ENCODE peak calls at places on chromosomes 3 and 15, in six cellular contexts. One of them, this sample, is unnamed.

GRCh38 chr3:11690863-11691833 is 47.4 kb upstream of the VGLL4 start:
- DNase-seq in cardiac fibroblast: peak
- DNase-seq in tibial nerve: no peak
- DNase-seq in astrocyte of the spinal cord: peak
- DNase-seq in cardiac muscle cell: no peak
- DNase-seq in AG04450: no peak
- DNase-seq in this sample: no peak

GRCh38 chr3:3447671-3448070 is 268.2 kb upstream of the CRBN start:
- DNase-seq in cardiac fibroblast: no peak
- DNase-seq in tibial nerve: no peak
- DNase-seq in AG04450: no peak
- DNase-seq in astrocyte of the spinal cord: no peak
- DNase-seq in cardiac muscle cell: no peak
- DNase-seq in this sample: peak

GRCh38 chr3:127817331-127817821 is 4.9 kb downstream of the MGLL start:
- DNase-seq in cardiac muscle cell: no peak
- DNase-seq in cardiac fibroblast: peak
- DNase-seq in tibial nerve: peak
- DNase-seq in astrocyte of the spinal cord: peak
- DNase-seq in AG04450: no peak
- DNase-seq in this sample: peak

GRCh38 chr15:21261965-21262850 is 178.1 kb downstream of the POTEB3 start:
- DNase-seq in AG04450: no peak
- DNase-seq in cardiac fibroblast: no peak
- DNase-seq in tibial nerve: no peak
- DNase-seq in astrocyte of the spinal cord: peak
- DNase-seq in cardiac muscle cell: no peak
- DNase-seq in this sample: no peak

GRCh38 chr15:88258021-88258641 is 1.6 kb upstream of the NTRK3 start:
- DNase-seq in astrocyte of the spinal cord: no peak
- DNase-seq in AG04450: no peak
- DNase-seq in cardiac fibroblast: no peak
- DNase-seq in tibial nerve: no peak
- DNase-seq in cardiac muscle cell: peak
- DNase-seq in this sample: peak

GRCh38 chr3:30114918-30115317 is 491.5 kb upstream of the TGFBR2 start:
- DNase-seq in cardiac muscle cell: no peak
- DNase-seq in cardiac fibroblast: no peak
- DNase-seq in AG04450: no peak
- DNase-seq in tibial nerve: no peak
- DNase-seq in astrocyte of the spinal cord: no peak
- DNase-seq in this sample: no peak

GRCh38 chr3:95798628-95799027 is 1015.8 kb upstream of the EPHA6 start:
- DNase-seq in cardiac muscle cell: no peak
- DNase-seq in cardiac fibroblast: peak
- DNase-seq in AG04450: no peak
- DNase-seq in astrocyte of the spinal cord: no peak
- DNase-seq in tibial nerve: no peak
- DNase-seq in this sample: no peak

GRCh38 chr3:58683001-58683845 is 16.6 kb upstream of the FAM3D start:
- DNase-seq in AG04450: no peak
- DNase-seq in astrocyte of the spinal cord: peak
- DNase-seq in cardiac muscle cell: no peak
- DNase-seq in tibial nerve: no peak
- DNase-seq in cardiac fibroblast: peak
- DNase-seq in this sample: no peak

GRCh38 chr15:41544650-41545015 is 576 bp upstream of the RPAP1 start:
- DNase-seq in astrocyte of the spinal cord: no peak
- DNase-seq in cardiac muscle cell: no peak
- DNase-seq in AG04450: no peak
- DNase-seq in cardiac fibroblast: no peak
- DNase-seq in tibial nerve: no peak
- DNase-seq in this sample: no peak

GRCh38 chr3:156705761-156706631 is 31.6 kb downstream of the TIPARP start:
- DNase-seq in cardiac muscle cell: no peak
- DNase-seq in cardiac fibroblast: no peak
- DNase-seq in astrocyte of the spinal cord: no peak
- DNase-seq in AG04450: no peak
- DNase-seq in tibial nerve: no peak
- DNase-seq in this sample: no peak

GRCh38 chr3:51796859-51797258 is 17.8 kb upstream of the IQCF6 start:
- DNase-seq in tibial nerve: no peak
- DNase-seq in AG04450: no peak
- DNase-seq in astrocyte of the spinal cord: no peak
- DNase-seq in cardiac muscle cell: no peak
- DNase-seq in cardiac fibroblast: peak
- DNase-seq in this sample: no peak

GRCh38 chr3:46663611-46664135 is 29.8 kb downstream of the ALS2CL start:
- DNase-seq in cardiac muscle cell: peak
- DNase-seq in tibial nerve: no peak
- DNase-seq in AG04450: no peak
- DNase-seq in cardiac fibroblast: no peak
- DNase-seq in astrocyte of the spinal cord: no peak
- DNase-seq in this sample: no peak

GRCh38 chr3:166498439-166498838 is 661.2 kb upstream of the BCHE start:
- DNase-seq in cardiac fibroblast: no peak
- DNase-seq in astrocyte of the spinal cord: no peak
- DNase-seq in cardiac muscle cell: no peak
- DNase-seq in tibial nerve: no peak
- DNase-seq in AG04450: no peak
- DNase-seq in this sample: no peak

GRCh38 chr3:71446260-71446659 is 137.3 kb downstream of the FOXP1 start:
- DNase-seq in astrocyte of the spinal cord: no peak
- DNase-seq in cardiac fibroblast: no peak
- DNase-seq in cardiac muscle cell: no peak
- DNase-seq in AG04450: no peak
- DNase-seq in tibial nerve: no peak
- DNase-seq in this sample: no peak

GRCh38 chr3:71443332-71443731 is 140.2 kb downstream of the FOXP1 start:
- DNase-seq in tibial nerve: no peak
- DNase-seq in astrocyte of the spinal cord: no peak
- DNase-seq in AG04450: no peak
- DNase-seq in cardiac muscle cell: no peak
- DNase-seq in cardiac fibroblast: no peak
- DNase-seq in this sample: no peak

GRCh38 chr3:71444861-71445259 is 138.7 kb downstream of the FOXP1 start:
- DNase-seq in AG04450: no peak
- DNase-seq in cardiac fibroblast: no peak
- DNase-seq in tibial nerve: no peak
- DNase-seq in astrocyte of the spinal cord: no peak
- DNase-seq in cardiac muscle cell: no peak
- DNase-seq in this sample: no peak

GRCh38 chr3:71442648-71443047 is 140.9 kb downstream of the FOXP1 start:
- DNase-seq in AG04450: no peak
- DNase-seq in cardiac fibroblast: no peak
- DNase-seq in cardiac muscle cell: no peak
- DNase-seq in astrocyte of the spinal cord: no peak
- DNase-seq in tibial nerve: no peak
- DNase-seq in this sample: no peak

GRCh38 chr3:71444028-71444860 is 139.3 kb downstream of the FOXP1 start:
- DNase-seq in astrocyte of the spinal cord: peak
- DNase-seq in cardiac muscle cell: no peak
- DNase-seq in cardiac fibroblast: peak
- DNase-seq in AG04450: peak
- DNase-seq in tibial nerve: peak
- DNase-seq in this sample: no peak
- H3K4me3 ChIP-seq in astrocyte of the spinal cord: no peak
- H3K4me3 ChIP-seq in cardiac muscle cell: no peak
- H3K4me3 ChIP-seq in cardiac fibroblast: no peak
- H3K4me3 ChIP-seq in AG04450: no peak
- H3K4me3 ChIP-seq in tibial nerve: no peak
- H3K4me3 ChIP-seq in this sample: no peak

GRCh38 chr3:186788482-186789370 is 5.3 kb downstream of the EIF4A2 start:
- DNase-seq in cardiac fibroblast: no peak
- DNase-seq in AG04450: no peak
- DNase-seq in astrocyte of the spinal cord: no peak
- DNase-seq in cardiac muscle cell: no peak
- DNase-seq in tibial nerve: no peak
- DNase-seq in this sample: no peak

GRCh38 chr3:186789554-186790260 is 6.3 kb downstream of the EIF4A2 start:
- DNase-seq in cardiac fibroblast: no peak
- DNase-seq in tibial nerve: no peak
- DNase-seq in astrocyte of the spinal cord: peak
- DNase-seq in AG04450: no peak
- DNase-seq in cardiac muscle cell: peak
- DNase-seq in this sample: no peak

GRCh38 chr3:186785517-186786018 is 2.2 kb downstream of the EIF4A2 start:
- DNase-seq in cardiac muscle cell: no peak
- DNase-seq in AG04450: no peak
- DNase-seq in cardiac fibroblast: no peak
- DNase-seq in astrocyte of the spinal cord: no peak
- DNase-seq in tibial nerve: no peak
- DNase-seq in this sample: no peak

GRCh38 chr3:186786810-186787375 is 3.5 kb downstream of the EIF4A2 start:
- DNase-seq in AG04450: no peak
- DNase-seq in cardiac fibroblast: no peak
- DNase-seq in cardiac muscle cell: no peak
- DNase-seq in tibial nerve: no peak
- DNase-seq in astrocyte of the spinal cord: no peak
- DNase-seq in this sample: no peak

DNA sequence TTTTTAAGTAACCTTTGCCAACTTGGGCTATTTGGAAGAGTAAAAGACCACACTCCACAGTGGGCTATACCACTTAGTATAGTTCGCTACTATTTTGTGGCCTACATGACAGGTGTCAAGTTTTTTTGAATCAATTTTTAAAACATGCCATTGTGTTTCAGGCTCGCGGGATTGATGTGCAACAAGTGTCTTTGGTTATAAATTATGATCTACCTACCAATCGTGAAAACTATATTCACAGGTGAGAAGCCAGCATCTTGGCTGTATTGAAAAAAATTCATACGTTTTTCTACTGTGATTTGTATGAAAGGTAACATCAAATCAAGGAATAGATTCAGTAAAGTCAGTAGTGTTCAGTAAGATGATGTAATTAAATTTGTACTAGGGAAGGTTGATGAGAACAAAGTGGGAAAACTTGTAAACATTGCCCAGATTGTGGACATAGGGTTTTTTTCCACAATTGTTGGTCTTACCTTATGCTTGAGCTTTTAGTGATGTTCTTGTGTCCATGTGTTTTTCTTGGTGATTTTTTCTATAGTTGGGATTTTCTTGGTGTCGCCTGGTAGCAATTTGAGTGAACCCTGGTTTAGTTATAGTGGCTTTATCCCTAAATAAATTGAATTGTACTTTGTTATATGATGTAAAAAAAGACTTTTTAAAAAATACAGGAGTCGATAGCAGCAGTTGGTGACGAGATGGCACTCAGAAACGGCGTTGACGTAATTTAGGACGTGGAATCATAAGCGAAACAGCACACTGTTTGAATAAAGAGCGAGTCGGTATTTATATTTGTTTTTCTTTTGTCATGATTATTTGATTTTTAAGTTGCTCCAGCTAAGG is 4.5 kb downstream of the EIF4A2 start:
- DNase-seq in cardiac fibroblast: no peak
- DNase-seq in cardiac muscle cell: no peak
- DNase-seq in astrocyte of the spinal cord: no peak
- DNase-seq in AG04450: no peak
- DNase-seq in tibial nerve: no peak
- DNase-seq in this sample: no peak
- H3K4me3 ChIP-seq in cardiac fibroblast: no peak
- H3K4me3 ChIP-seq in cardiac muscle cell: no peak
- H3K4me3 ChIP-seq in astrocyte of the spinal cord: no peak
- H3K4me3 ChIP-seq in AG04450: peak
- H3K4me3 ChIP-seq in tibial nerve: no peak
- H3K4me3 ChIP-seq in this sample: no peak

GRCh38 chr3:148975277-148975676 is 16.1 kb upstream of the GYG1 start:
- DNase-seq in cardiac fibroblast: no peak
- DNase-seq in astrocyte of the spinal cord: no peak
- DNase-seq in cardiac muscle cell: no peak
- DNase-seq in AG04450: no peak
- DNase-seq in tibial nerve: peak
- DNase-seq in this sample: no peak

GRCh38 chr3:148975696-148976095 is 15.6 kb upstream of the GYG1 start:
- DNase-seq in cardiac fibroblast: no peak
- DNase-seq in astrocyte of the spinal cord: no peak
- DNase-seq in AG04450: no peak
- DNase-seq in tibial nerve: no peak
- DNase-seq in cardiac muscle cell: no peak
- DNase-seq in this sample: no peak

GRCh38 chr3:148970311-148970710 is 21.0 kb upstream of the GYG1 start:
- DNase-seq in cardiac fibroblast: no peak
- DNase-seq in AG04450: no peak
- DNase-seq in astrocyte of the spinal cord: no peak
- DNase-seq in tibial nerve: no peak
- DNase-seq in cardiac muscle cell: no peak
- DNase-seq in this sample: no peak

GRCh38 chr3:148971819-148972218 is 19.5 kb upstream of the GYG1 start:
- DNase-seq in AG04450: peak
- DNase-seq in cardiac fibroblast: peak
- DNase-seq in tibial nerve: peak
- DNase-seq in astrocyte of the spinal cord: peak
- DNase-seq in cardiac muscle cell: no peak
- DNase-seq in this sample: no peak

DNA sequence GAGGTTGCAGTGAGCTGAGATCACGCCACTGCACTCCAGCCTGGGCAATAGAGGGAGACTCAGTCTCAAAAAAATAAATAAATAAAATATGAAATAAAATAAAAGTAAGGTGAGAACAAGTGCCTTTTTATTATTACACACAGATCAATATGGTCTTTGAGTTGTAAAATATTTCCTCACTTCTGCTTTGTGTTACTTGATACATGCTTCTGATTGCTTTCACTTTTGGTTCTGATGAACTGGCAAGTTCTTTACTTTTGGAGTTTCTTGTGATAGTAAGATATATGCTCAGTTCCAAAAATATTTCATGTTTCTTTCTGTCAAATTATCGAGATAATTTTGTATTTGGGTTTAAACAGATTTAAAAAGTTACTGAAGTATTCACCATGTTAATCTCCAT is 16.6 kb upstream of the GYG1 start:
- DNase-seq in tibial nerve: no peak
- DNase-seq in cardiac fibroblast: no peak
- DNase-seq in cardiac muscle cell: no peak
- DNase-seq in astrocyte of the spinal cord: no peak
- DNase-seq in AG04450: no peak
- DNase-seq in this sample: no peak
- H3K4me3 ChIP-seq in tibial nerve: no peak
- H3K4me3 ChIP-seq in cardiac fibroblast: no peak
- H3K4me3 ChIP-seq in cardiac muscle cell: no peak
- H3K4me3 ChIP-seq in astrocyte of the spinal cord: no peak
- H3K4me3 ChIP-seq in AG04450: peak
- H3K4me3 ChIP-seq in this sample: no peak

DNA sequence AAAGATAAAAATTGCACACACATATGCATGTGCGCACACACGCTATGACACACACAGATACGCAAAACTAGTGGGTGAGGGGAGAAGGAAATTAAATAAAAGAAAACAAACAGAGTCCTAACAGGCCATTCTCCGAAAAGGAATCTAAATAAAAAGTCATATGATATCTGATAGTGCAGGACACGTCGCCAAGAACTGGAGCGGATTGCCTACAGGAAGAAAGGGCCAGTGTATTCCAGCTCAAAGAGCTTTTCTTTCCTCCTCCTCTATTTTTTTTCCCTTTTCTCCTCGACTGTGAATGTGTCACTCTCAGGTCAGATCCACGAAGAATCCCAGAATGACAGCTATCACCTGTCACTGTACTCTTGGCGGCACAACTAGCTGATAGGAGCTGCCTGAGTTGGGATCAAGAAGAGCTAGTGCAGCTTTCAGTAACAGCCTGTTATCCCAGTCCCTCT is 157.8 kb downstream of the TIGIT start:
- DNase-seq in cardiac fibroblast: peak
- DNase-seq in AG04450: no peak
- DNase-seq in cardiac muscle cell: no peak
- DNase-seq in tibial nerve: peak
- DNase-seq in astrocyte of the spinal cord: peak
- DNase-seq in this sample: no peak
- H3K4me3 ChIP-seq in cardiac fibroblast: peak
- H3K4me3 ChIP-seq in AG04450: peak
- H3K4me3 ChIP-seq in cardiac muscle cell: peak
- H3K4me3 ChIP-seq in tibial nerve: peak
- H3K4me3 ChIP-seq in astrocyte of the spinal cord: no peak
- H3K4me3 ChIP-seq in this sample: no peak